ENCODE peak calls at places on chromosomes 2 and 18, in four cellular contexts. N is A549, F is memory B cell, Y is left lobe of liver. T is an unnamed sample.

GRCh38 chr2:26887142-26887541 is 39.2 kb downstream of the DPYSL5 start:
- ATAC-seq in N (no peak), F (peak; percentile 95), Y (no peak), T (no peak)

GRCh38 chr2:46518848-46519247 is 39.5 kb downstream of the TMEM247 start:
- ATAC-seq in N (no peak), F (no peak), Y (peak; percentile 100), T (no peak)

GRCh38 chr2:85452237-85452636 is 33.7 kb downstream of the SH2D6 start:
- ATAC-seq in N (no peak), F (no peak), Y (peak; percentile 37), T (no peak)

GRCh38 chr2:33292981-33293586 is 183.4 kb upstream of the RASGRP3 start:
- ATAC-seq in N (no peak), F (peak; percentile 39), Y (no peak), T (no peak)

GRCh38 chr2:200101862-200102261 is 146.5 kb downstream of the MAIP1 start:
- ATAC-seq in N (no peak), F (no peak), Y (peak; percentile 49), T (no peak)

GRCh38 chr2:95277246-95277906 is 3.1 kb downstream of the PROM2 start:
- ATAC-seq in N (no peak), F (no peak), Y (peak; percentile 53), T (no peak)

GRCh38 chr18:70673834-70674233 is 385.0 kb downstream of the SOCS6 start:
- ATAC-seq in N (no peak), F (no peak), Y (no peak), T (no peak)

GRCh38 chr18:12397254-12397653 is 10.5 kb upstream of the PRELID3A start:
- ATAC-seq in N (no peak), F (no peak), Y (no peak), T (no peak)

GRCh38 chr2:43071629-43072550 is 154.5 kb downstream of the ZFP36L2 start:
- ATAC-seq in N (no peak), F (no peak), Y (no peak), T (no peak)

GRCh38 chr2:112784199-112785189 is at the start of gene IL1A:
- ATAC-seq in N (peak; percentile 91), F (peak; percentile 49), Y (no peak), T (peak; percentile 68)

GRCh38 chr18:13611058-13611615 is 115.2 kb downstream of the FAM210A start:
- ATAC-seq in N (no peak), F (peak; percentile 58), Y (peak; percentile 11), T (peak; percentile 60)

GRCh38 chr2:234863043-234863934 is 88.5 kb upstream of the SH3BP4 start:
- ATAC-seq in N (peak; percentile 91), F (no peak), Y (peak; percentile 69), T (peak; percentile 51)

GRCh38 chr2:166365239-166365638 is 10.5 kb downstream of the SCN9A start:
- ATAC-seq in N (no peak), F (no peak), Y (no peak), T (no peak)

GRCh38 chr2:121804340-121804739 is 48.9 kb downstream of the TSN start:
- ATAC-seq in N (no peak), F (peak; percentile 41), Y (no peak), T (peak; percentile 50)

GRCh38 chr2:120110507-120110906 is 97.6 kb downstream of the EPB41L5 start:
- ATAC-seq in N (no peak), F (no peak), Y (peak; percentile 27), T (no peak)

GRCh38 chr18:57544958-57545661 is 41.4 kb downstream of the FECH start:
- ATAC-seq in N (no peak), F (peak; percentile 48), Y (no peak), T (no peak)

GRCh38 chr2:75200140-75200985 is 1.0 kb upstream of the TACR1 start:
- ATAC-seq in N (peak; percentile 76), F (peak; percentile 31), Y (peak; percentile 92), T (peak; percentile 70)

GRCh38 chr2:190763901-190764514 is 115.1 kb downstream of the NAB1 start:
- ATAC-seq in N (no peak), F (no peak), Y (no peak), T (no peak)

T was measured in SK-N-SH treated with all-trans-retinoic acid at 6 μM for 48 hours.